ENCODE peak calls at places on chromosome 9, in four cellular contexts. One of them, this sample, is unnamed. For H3K36me3, the result is how much of the 10 kb centered on the place peaks cover.

GRCh38 chr9:99859395-99859980 is 37.8 kb downstream of the NR4A3 start:
- DNase-seq in transverse colon: no peak
- DNase-seq in PC-9: no peak
- DNase-seq in brain microvascular endothelial cell: no peak
- DNase-seq in this sample: peak

GRCh38 chr9:125829743-125830142 is 82.6 kb downstream of the PBX3 start:
- DNase-seq in transverse colon: no peak
- DNase-seq in PC-9: no peak
- DNase-seq in brain microvascular endothelial cell: no peak
- DNase-seq in this sample: no peak

GRCh38 chr9:125631391-125632085 is 75.5 kb downstream of the MAPKAP1 start:
- DNase-seq in transverse colon: peak
- DNase-seq in PC-9: no peak
- DNase-seq in brain microvascular endothelial cell: peak
- DNase-seq in this sample: no peak

GRCh38 chr9:95770653-95771131 is 104.8 kb upstream of the ERCC6L2 start:
- DNase-seq in transverse colon: no peak
- DNase-seq in PC-9: no peak
- DNase-seq in brain microvascular endothelial cell: peak
- DNase-seq in this sample: peak

GRCh38 chr9:72997387-72997995 is 44.6 kb upstream of the ALDH1A1 start:
- DNase-seq in transverse colon: no peak
- DNase-seq in PC-9: no peak
- DNase-seq in brain microvascular endothelial cell: no peak
- DNase-seq in this sample: no peak

GRCh38 chr9:15553528-15553898 is 670 bp downstream of the CCDC171 start:
- DNase-seq in transverse colon: no peak
- DNase-seq in PC-9: no peak
- DNase-seq in brain microvascular endothelial cell: no peak
- DNase-seq in this sample: no peak

GRCh38 chr9:117083440-117083984 is 331.3 kb downstream of the ASTN2 start:
- DNase-seq in transverse colon: no peak
- DNase-seq in PC-9: no peak
- DNase-seq in brain microvascular endothelial cell: no peak
- DNase-seq in this sample: no peak

GRCh38 chr9:79565245-79565644 is 6.5 kb upstream of the TLE4 start:
- DNase-seq in transverse colon: peak
- DNase-seq in PC-9: no peak
- DNase-seq in brain microvascular endothelial cell: no peak
- DNase-seq in this sample: no peak

GRCh38 chr9:31824860-31825259 is 559.6 kb upstream of the ACO1 start:
- DNase-seq in transverse colon: no peak
- DNase-seq in PC-9: no peak
- DNase-seq in brain microvascular endothelial cell: no peak
- DNase-seq in this sample: no peak

GRCh38 chr9:35818341-35818740 is 3.5 kb upstream of the HINT2 start:
- DNase-seq in transverse colon: no peak
- DNase-seq in PC-9: no peak
- DNase-seq in brain microvascular endothelial cell: no peak
- DNase-seq in this sample: no peak

GRCh38 chr9:137463194-137463930 is 4.2 kb upstream of the NSMF start:
- DNase-seq in transverse colon: no peak
- DNase-seq in PC-9: no peak
- DNase-seq in brain microvascular endothelial cell: no peak
- DNase-seq in this sample: no peak

GRCh38 chr9:122904466-122904822 is 715 bp downstream of the RC3H2 start:
- DNase-seq in transverse colon: peak
- DNase-seq in PC-9: peak
- DNase-seq in brain microvascular endothelial cell: peak
- DNase-seq in this sample: peak

GRCh38 chr9:31140316-31140715 is 1244.1 kb upstream of the ACO1 start:
- DNase-seq in transverse colon: no peak
- DNase-seq in PC-9: no peak
- DNase-seq in brain microvascular endothelial cell: no peak
- DNase-seq in this sample: peak

GRCh38 chr9:86326536-86326935 is 27.7 kb downstream of the TUT7 start:
- DNase-seq in transverse colon: no peak
- DNase-seq in PC-9: no peak
- DNase-seq in brain microvascular endothelial cell: no peak
- DNase-seq in this sample: no peak

GRCh38 chr9:126423709-126424185 is 97.1 kb downstream of the MVB12B start:
- DNase-seq in transverse colon: no peak
- DNase-seq in PC-9: no peak
- DNase-seq in brain microvascular endothelial cell: no peak
- DNase-seq in this sample: no peak

GRCh38 chr9:74848150-74848525 is 39.6 kb downstream of the TRPM6 start:
- DNase-seq in transverse colon: peak
- DNase-seq in PC-9: no peak
- DNase-seq in brain microvascular endothelial cell: no peak
- DNase-seq in this sample: no peak

GRCh38 chr9:739362-739761 is 102.1 kb upstream of the DMRT1 start:
- DNase-seq in transverse colon: no peak
- DNase-seq in PC-9: no peak
- DNase-seq in brain microvascular endothelial cell: no peak
- DNase-seq in this sample: no peak

GRCh38 chr9:737400-738120 is 103.9 kb upstream of the DMRT1 start:
- DNase-seq in transverse colon: no peak
- DNase-seq in PC-9: no peak
- DNase-seq in brain microvascular endothelial cell: no peak
- DNase-seq in this sample: no peak

GRCh38 chr9:742104-742503 is 99.4 kb upstream of the DMRT1 start:
- DNase-seq in transverse colon: no peak
- DNase-seq in PC-9: no peak
- DNase-seq in brain microvascular endothelial cell: no peak
- DNase-seq in this sample: no peak

GRCh38 chr9:734831-735511 is 106.5 kb upstream of the DMRT1 start:
- DNase-seq in transverse colon: no peak
- DNase-seq in PC-9: no peak
- DNase-seq in brain microvascular endothelial cell: peak
- DNase-seq in this sample: no peak

GRCh38 chr9:738209-738915 is 103.1 kb upstream of the DMRT1 start:
- DNase-seq in transverse colon: peak
- DNase-seq in PC-9: peak
- DNase-seq in brain microvascular endothelial cell: peak
- DNase-seq in this sample: no peak
- H3K36me3 ChIP-seq in transverse colon: under half
- H3K36me3 ChIP-seq in PC-9: under half
- H3K36me3 ChIP-seq in brain microvascular endothelial cell: under half
- H3K36me3 ChIP-seq in this sample: half or more

DNA sequence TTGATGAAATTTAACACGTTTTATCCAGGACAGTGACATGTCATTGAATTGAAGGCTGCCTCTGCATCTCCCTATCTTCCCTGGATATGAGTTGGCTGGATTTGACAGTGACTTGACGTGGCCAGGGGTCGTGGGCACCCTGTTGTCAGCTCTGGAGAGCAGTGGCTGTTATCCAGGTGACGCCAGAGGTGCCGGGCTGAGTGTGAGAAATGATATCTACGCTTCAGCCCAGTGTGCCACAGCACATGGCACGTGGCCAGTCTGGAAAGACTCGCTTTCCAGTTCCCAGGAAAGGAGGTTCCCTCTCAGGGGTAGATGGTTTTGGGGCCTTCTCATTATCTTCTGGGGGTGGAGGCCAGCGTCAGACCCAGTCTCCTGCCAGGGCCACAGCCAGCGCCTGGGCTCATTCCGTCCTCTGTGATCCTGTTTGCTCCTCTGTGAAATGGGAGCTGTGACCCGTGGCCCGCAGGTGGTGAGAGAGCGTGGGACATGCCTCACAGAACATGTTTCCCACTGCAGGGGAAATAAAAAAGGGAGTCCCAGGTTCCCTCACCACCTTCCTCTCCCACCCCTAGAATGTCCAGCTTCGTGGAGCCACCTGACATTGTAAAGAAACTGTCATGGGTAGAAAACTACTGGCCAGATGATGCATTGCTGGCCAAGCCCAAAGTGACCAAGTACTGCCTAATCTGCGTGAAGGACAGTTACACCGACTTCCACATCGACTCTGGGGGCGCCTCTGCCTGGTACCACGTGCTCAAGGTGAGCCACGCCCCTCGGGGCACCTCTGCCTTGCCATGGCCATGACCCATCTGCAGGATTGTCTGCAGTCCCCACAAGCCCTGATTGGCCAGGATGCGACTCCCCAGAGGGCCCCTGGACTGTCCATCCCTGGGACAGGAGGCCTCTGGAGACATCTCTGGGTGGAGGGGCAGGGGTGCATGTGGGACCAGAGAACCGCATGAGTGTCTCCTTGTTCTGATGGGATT is 76.5 kb downstream of the PHF2 start:
- DNase-seq in transverse colon: no peak
- DNase-seq in PC-9: no peak
- DNase-seq in brain microvascular endothelial cell: no peak
- DNase-seq in this sample: no peak
- H3K36me3 ChIP-seq in transverse colon: under half
- H3K36me3 ChIP-seq in PC-9: under half
- H3K36me3 ChIP-seq in brain microvascular endothelial cell: under half
- H3K36me3 ChIP-seq in this sample: under half

DNA sequence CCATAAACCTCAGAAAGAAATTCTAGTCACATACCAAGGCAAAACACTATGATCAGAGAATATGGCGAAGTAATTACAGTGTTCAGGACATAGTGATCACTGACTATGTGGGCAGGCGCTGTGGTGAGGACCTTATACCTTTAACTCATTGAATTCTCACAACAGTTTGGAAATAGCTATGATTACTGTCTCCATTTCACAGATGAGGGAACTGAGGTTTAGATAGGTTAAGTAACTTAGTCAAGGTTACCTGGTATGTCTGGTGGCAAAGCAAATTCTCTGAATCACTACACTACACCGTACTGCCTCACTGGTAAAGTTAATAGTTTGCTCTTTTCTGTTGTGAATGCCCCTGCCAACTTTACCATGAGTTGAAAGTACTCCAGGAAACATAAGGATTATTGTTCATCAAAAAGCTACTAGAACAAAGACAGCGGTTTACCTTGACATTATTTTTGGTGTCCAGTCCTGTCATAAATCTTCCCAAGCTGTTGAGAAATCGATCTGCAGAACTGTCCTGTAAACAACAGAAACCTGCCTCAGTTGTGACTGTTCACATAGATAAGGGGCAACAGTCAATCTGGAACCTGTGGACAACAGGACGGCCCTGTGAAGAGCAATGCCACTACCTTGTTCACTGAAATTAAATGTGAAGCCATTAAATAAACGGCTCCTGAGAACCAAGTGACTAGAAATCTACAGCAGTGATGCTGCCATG is 36.3 kb downstream of the NIPSNAP3B start:
- DNase-seq in transverse colon: no peak
- DNase-seq in PC-9: no peak
- DNase-seq in brain microvascular endothelial cell: no peak
- DNase-seq in this sample: no peak
- H3K36me3 ChIP-seq in transverse colon: half or more
- H3K36me3 ChIP-seq in PC-9: half or more
- H3K36me3 ChIP-seq in brain microvascular endothelial cell: half or more
- H3K36me3 ChIP-seq in this sample: under half

DNA sequence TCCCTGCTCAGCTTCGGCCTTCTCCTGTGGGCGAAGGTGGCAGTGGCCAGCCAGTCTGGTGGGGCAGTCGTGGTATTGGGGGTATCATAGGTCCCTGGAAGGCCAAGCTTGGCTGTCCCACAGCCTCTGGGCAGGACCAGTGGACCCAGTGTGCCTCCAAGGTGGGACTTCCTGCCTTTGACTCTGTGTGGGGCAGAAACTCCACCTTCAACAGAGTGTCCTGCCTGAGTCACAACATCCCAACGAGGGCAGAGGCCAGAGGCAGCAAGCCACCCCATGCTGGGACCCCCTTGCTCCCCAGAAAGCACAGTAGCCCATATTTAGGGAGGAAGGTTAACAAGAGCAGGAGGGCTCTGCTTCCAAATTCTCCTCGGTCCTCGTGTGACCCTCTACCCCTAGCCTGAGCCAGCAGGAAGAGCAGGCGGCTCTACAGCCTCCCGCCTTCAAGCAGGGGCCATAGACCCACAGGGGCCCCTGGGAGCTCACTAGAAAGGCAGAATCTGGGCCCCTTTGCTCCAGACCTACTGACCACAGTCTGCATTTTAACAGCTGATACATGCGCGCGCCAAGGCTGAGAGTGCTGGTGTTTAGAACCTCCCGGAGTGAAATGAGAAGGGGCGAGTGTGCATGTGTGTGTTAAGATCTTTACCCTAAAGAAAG is 51.6 kb upstream of the FUBP3 start:
- DNase-seq in transverse colon: no peak
- DNase-seq in PC-9: no peak
- DNase-seq in brain microvascular endothelial cell: no peak
- DNase-seq in this sample: no peak
- H3K36me3 ChIP-seq in transverse colon: under half
- H3K36me3 ChIP-seq in PC-9: under half
- H3K36me3 ChIP-seq in brain microvascular endothelial cell: under half
- H3K36me3 ChIP-seq in this sample: under half

DNA sequence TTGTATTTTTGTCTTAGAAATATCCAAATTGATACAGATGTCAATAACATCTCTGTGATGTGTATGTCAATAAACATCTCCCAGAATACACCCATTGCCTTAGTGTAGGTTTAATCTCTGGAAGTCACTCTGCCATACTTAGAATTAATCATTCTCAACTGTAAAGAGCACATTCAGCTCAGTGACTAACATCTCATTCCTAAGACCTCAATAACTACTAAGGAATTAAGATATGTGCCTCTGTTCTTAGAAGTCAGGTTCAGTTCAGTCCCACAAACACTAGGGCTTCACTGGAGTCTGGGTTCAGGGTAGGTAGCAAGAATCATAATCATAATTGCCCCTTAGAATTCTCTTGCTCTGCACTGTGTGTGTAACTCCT is 31.7 kb downstream of the UGCG start:
- DNase-seq in transverse colon: no peak
- DNase-seq in PC-9: no peak
- DNase-seq in brain microvascular endothelial cell: no peak
- DNase-seq in this sample: no peak
- H3K36me3 ChIP-seq in transverse colon: under half
- H3K36me3 ChIP-seq in PC-9: under half
- H3K36me3 ChIP-seq in brain microvascular endothelial cell: half or more
- H3K36me3 ChIP-seq in this sample: half or more

DNA sequence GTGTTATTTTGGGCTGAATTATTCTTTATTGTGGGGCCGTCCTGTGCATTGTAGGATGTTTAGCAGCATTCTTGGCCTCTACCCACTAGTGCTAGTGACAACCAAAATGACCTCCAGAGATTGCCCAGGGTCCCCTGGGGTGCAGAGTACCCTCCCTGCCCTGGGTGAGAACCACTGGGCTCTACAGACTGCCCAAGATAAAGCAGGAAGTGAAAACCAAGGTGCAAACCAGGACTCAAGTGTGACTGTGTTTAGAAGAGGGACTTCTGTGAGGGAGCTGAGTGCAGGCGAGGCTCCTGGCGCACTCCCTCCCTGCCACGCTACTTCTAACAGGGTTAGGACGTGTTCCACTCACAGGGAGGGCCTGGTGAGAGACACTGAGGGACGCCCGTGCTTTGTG is 41.6 kb downstream of the USP20 start:
- DNase-seq in transverse colon: no peak
- DNase-seq in PC-9: no peak
- DNase-seq in brain microvascular endothelial cell: no peak
- DNase-seq in this sample: no peak
- H3K36me3 ChIP-seq in transverse colon: under half
- H3K36me3 ChIP-seq in PC-9: under half
- H3K36me3 ChIP-seq in brain microvascular endothelial cell: under half
- H3K36me3 ChIP-seq in this sample: under half

DNA sequence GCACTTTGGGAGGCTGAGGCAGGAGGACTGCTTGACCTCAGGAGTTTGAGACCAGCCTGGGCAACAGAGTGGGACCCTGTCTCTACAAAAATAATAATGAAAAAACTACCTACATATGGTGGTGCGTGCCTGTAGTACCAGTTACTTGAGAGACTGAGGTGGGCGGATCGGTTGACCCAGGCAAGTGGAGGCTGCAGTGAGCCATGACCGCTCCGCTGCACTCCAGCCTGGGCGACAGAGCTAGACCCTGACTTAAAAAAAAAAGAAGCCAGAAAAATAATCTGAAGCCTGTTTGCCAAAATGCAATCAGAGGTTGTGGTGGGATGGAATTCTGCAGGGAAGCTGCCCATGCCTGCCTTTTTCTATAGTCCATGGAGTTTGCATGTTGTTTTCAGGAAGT is 50.4 kb upstream of the GGTA1 start:
- DNase-seq in transverse colon: no peak
- DNase-seq in PC-9: peak
- DNase-seq in brain microvascular endothelial cell: no peak
- DNase-seq in this sample: no peak
- H3K36me3 ChIP-seq in transverse colon: under half
- H3K36me3 ChIP-seq in PC-9: under half
- H3K36me3 ChIP-seq in brain microvascular endothelial cell: under half
- H3K36me3 ChIP-seq in this sample: under half

This sample was measured in NT2/D1.